ENCODE peak calls at places on chromosome X, in five cellular contexts. T is AG04450, E is SK-N-SH, M is uterus, I is endothelial cell of umbilical vein. Q is an unnamed sample.
A peak's percentile ranks its signal among the peaks of the same experiment; 100 is the strongest.

GRCh38 chrX:153631346-153631745 is 15.7 kb upstream of the DUSP9 start:
- DNase-seq in E (no peak), T (no peak), M (no peak), I (no peak), Q (no peak)

GRCh38 chrX:113001836-113002235 is 161.2 kb upstream of the AMOT start:
- DNase-seq in E (no peak), T (no peak), M (no peak), I (no peak), Q (no peak)

GRCh38 chrX:12973561-12974216 is 1.2 kb upstream of the TMSB4X start:
- DNase-seq in I (peak; percentile 37), T (no peak), M (no peak), E (no peak), Q (no peak)

GRCh38 chrX:39508300-39508692 is 589.5 kb downstream of the BCOR start:
- DNase-seq in M (no peak), E (no peak), I (no peak), T (no peak), Q (no peak)

GRCh38 chrX:68511255-68511654 is 12.4 kb downstream of the YIPF6 start:
- DNase-seq in M (no peak), E (peak; percentile 56), I (peak; percentile 42), T (no peak), Q (no peak)

GRCh38 chrX:39645059-39645895 is 452.5 kb downstream of the BCOR start:
- DNase-seq in M (peak; percentile 84), I (peak; percentile 61), T (peak; percentile 6), E (no peak), Q (peak; percentile 42)

GRCh38 chrX:120365320-120365719 is 3.4 kb downstream of the ATP1B4 start:
- DNase-seq in I (peak; percentile 13), E (peak; percentile 24), T (no peak), M (peak; percentile 15), Q (peak; percentile 41)

GRCh38 chrX:24846551-24847170 is 152.9 kb downstream of the POLA1 start:
- DNase-seq in T (no peak), I (no peak), E (no peak), M (peak; percentile 20), Q (no peak)

GRCh38 chrX:809081-809480 is 178.5 kb downstream of the SHOX start:
- DNase-seq in T (no peak), E (no peak), I (no peak), M (no peak), Q (no peak)

GRCh38 chrX:54747713-54748393 is 50.2 kb downstream of the ITIH6 start:
- DNase-seq in I (no peak), M (no peak), E (no peak), T (no peak), Q (no peak)

GRCh38 chrX:118423558-118423957 is 72.1 kb upstream of the DOCK11 start:
- DNase-seq in E (no peak), I (no peak), T (no peak), M (no peak), Q (no peak)

GRCh38 chrX:131778269-131779218 is 234.7 kb downstream of the OR13H1 start:
- DNase-seq in I (no peak), M (peak; percentile 75), T (no peak), E (peak; percentile 67), Q (no peak)
- H3K4me3 ChIP-seq in I (no peak overlapping the region), M (peak overlapping the region; percentile 27), T (no peak overlapping the region), E (peak overlapping the region; percentile 54), Q (no peak overlapping the region)

GRCh38 chrX:17592117-17592516 is 145.2 kb upstream of the SCML1 start:
- DNase-seq in I (peak; percentile 53), T (no peak), E (no peak), M (no peak), Q (no peak)
- H3K27ac ChIP-seq in I (peak overlapping the region; percentile 59), T (peak overlapping the region; percentile 43), E (peak overlapping the region; percentile 77), M (peak overlapping the region; percentile 58), Q (peak overlapping the region; percentile 50)

GRCh38 chrX:114584434-114584943 is 603 bp downstream of the HTR2C start:
- DNase-seq in E (peak; percentile 61), I (no peak), T (no peak), M (no peak), Q (no peak)

GRCh38 chrX:114582698-114583395 is 1.0 kb upstream of the HTR2C start:
- DNase-seq in E (no peak), I (no peak), M (no peak), T (no peak), Q (no peak)

GRCh38 chrX:114584983-114585842 is 1.3 kb downstream of the HTR2C start:
- DNase-seq in I (no peak), M (no peak), T (no peak), E (no peak), Q (no peak)

GRCh38 chrX:114582264-114582632 is 1.6 kb upstream of the HTR2C start:
- DNase-seq in E (no peak), M (no peak), T (no peak), I (no peak), Q (no peak)

GRCh38 chrX:114583646-114584433 is at the start of gene HTR2C:
- DNase-seq in M (no peak), I (no peak), E (peak; percentile 44), T (no peak), Q (no peak)
- H3K4me3 ChIP-seq in M (no peak within 1 kb of the TSS), I (no peak within 1 kb of the TSS), E (peak within 1 kb of the TSS; percentile 47), T (no peak within 1 kb of the TSS), Q (no peak within 1 kb of the TSS)

DNA sequence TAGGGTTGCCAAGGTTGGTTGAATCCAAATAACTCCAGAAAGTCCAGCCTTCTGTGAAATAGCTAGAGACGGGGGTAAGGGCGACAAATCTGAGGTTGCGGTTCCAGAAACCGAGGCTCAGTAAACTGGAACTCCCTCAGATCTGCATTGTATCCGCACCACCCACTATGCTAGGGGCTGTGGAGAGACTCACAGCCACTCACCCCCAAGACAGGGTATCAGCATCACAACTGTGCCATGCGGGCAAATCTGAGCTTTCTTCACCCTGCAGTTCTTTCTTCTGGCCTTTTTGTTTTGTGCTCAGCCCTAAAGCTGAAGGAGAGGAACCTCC is 581 bp downstream of the CA5B start:
- DNase-seq in E (no peak), I (no peak), M (no peak), T (no peak), Q (no peak)
- H3K27ac ChIP-seq in E (no peak overlapping the region), I (no peak overlapping the region), M (peak overlapping the region; percentile 47), T (no peak overlapping the region), Q (no peak overlapping the region)

DNA sequence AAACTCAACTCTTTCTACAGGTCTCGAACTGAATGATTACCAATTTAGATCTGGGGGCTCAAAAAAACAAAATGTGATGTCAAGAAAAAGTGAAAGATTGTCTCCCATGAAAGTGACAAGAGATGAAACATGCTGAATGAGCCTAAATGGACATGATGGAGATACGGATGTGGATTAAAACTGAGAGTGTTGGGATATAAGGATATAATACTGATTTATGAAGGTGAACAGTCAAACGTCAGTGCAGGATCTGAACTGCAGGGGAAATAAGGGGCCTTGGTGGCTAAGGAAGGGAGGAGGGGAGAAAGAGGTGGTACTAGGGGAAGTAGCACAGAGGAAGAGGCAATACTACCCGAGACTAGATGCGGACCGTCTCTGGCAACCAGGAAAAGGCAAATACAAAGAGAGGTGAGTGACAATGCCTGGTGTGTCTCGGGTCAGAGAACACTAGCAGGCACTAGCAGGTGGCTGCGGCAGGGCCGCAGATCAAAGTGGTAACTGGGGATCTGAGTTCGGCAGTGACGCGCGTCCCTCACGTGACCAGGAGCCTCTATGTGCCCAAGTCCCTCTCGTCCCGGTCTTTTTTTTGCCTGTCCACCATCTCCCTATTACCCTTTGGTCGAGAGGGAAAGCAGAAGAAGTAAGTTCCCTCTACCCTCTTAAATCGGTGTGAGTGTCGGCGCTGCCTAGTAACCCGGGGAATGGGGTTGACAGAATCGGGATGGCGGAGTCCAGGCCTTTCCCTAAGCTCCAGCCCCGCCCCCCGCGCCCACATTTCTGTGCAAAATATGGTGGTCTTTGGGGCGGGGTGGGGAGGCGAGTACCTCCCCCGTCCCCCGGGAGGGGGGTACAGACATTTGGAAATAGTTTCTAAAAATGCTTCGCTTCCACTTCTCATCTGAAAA is at the start of gene TCEAL1:
- DNase-seq in M (peak; percentile 65), I (peak; percentile 62), T (no peak), E (peak; percentile 52), Q (no peak)
- H3K4me3 ChIP-seq in M (peak within 1 kb of the TSS; percentile 55), I (peak within 1 kb of the TSS; percentile 32), T (peak within 1 kb of the TSS; percentile 71), E (peak within 1 kb of the TSS; percentile 67), Q (peak within 1 kb of the TSS; percentile 53)

DNA sequence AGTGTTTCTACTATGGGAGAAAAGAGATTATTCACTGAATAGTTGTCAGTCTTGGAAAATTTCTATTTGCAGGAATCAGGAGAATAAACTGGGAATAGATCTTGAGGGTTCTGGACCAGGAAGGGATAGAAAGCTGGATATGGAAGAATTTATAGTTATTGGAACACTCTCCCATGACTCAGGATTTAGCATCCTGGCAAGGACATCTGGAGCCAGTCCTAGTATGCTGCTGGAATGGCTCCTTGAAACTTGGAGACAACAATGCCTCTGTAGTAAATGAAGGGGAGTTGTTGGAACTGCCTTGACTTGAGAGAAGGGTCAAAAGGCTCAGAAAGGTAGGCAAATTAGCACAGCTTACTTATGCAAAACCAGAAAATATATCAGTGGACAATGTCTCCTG is 23.5 kb upstream of the THOC2 start:
- DNase-seq in I (peak; percentile 7), T (no peak), M (no peak), E (no peak), Q (no peak)
- H3K27ac ChIP-seq in I (no peak overlapping the region), T (no peak overlapping the region), M (peak overlapping the region; percentile 18), E (peak overlapping the region; percentile 28), Q (no peak overlapping the region)

Q was measured in SJSA1.